ENCODE peak calls at places on chromosomes 13 and 19, in five cellular contexts. H is SK-N-MC, R is H9, J is mammary epithelial cell, P is GM23248. U is an unnamed sample.

GRCh38 chr13:44763604-44764311 is 187.6 kb upstream of the TSC22D1 start:
- DNase-seq in J (peak; percentile 50), H (no peak), R (no peak), P (no peak), U (no peak)

GRCh38 chr13:114049026-114049425 is 75.2 kb upstream of the C13orf46 start:
- DNase-seq in R (no peak), H (no peak), P (no peak), J (no peak), U (no peak)

GRCh38 chr13:99385161-99385560 is 78.0 kb upstream of the GPR183 start:
- DNase-seq in H (no peak), J (no peak), R (peak; percentile 22), P (no peak), U (no peak)

GRCh38 chr13:111115051-111115840 is at the start of gene ARHGEF7:
- DNase-seq in H (no peak), J (no peak), R (no peak), P (peak; percentile 69), U (no peak)

GRCh38 chr13:74661851-74662250 is 527.6 kb upstream of the KLF12 start:
- DNase-seq in R (no peak), H (no peak), P (peak; percentile 63), J (no peak), U (no peak)

GRCh38 chr13:82654851-82655517 is 1227.3 kb downstream of the SLITRK1 start:
- DNase-seq in R (no peak), P (peak; percentile 77), H (no peak), J (peak; percentile 75), U (no peak)

GRCh38 chr19:37346091-37346490 is 24.8 kb upstream of the ZNF527 start:
- DNase-seq in H (no peak), R (no peak), J (no peak), P (no peak), U (no peak)

GRCh38 chr13:100588350-100589177 is at the start of gene GGACT:
- DNase-seq in J (peak; percentile 26), P (peak; percentile 80), H (no peak), R (peak; percentile 83), U (peak; percentile 84)

GRCh38 chr13:41065098-41065497 is 3.8 kb downstream of the WBP4 start:
- DNase-seq in P (peak; percentile 75), R (no peak), J (no peak), H (no peak), U (no peak)

GRCh38 chr19:51317381-51317780 is 5.9 kb downstream of the IGLON5 start:
- DNase-seq in J (no peak), H (no peak), R (no peak), P (no peak), U (no peak)

GRCh38 chr19:19107663-19108062 is 30.6 kb downstream of the TMEM161A start:
- DNase-seq in J (no peak), H (no peak), R (peak; percentile 53), P (no peak), U (no peak)

GRCh38 chr19:19105365-19106060 is 32.8 kb downstream of the TMEM161A start:
- DNase-seq in J (no peak), H (peak; percentile 89), R (peak; percentile 92), P (peak; percentile 33), U (no peak)

GRCh38 chr19:19103167-19103566 is 35.1 kb downstream of the TMEM161A start:
- DNase-seq in P (no peak), J (no peak), R (no peak), H (no peak), U (no peak)

GRCh38 chr19:19109601-19110000 is 28.7 kb downstream of the TMEM161A start:
- DNase-seq in R (no peak), J (no peak), H (no peak), P (peak; percentile 21), U (no peak)

DNA sequence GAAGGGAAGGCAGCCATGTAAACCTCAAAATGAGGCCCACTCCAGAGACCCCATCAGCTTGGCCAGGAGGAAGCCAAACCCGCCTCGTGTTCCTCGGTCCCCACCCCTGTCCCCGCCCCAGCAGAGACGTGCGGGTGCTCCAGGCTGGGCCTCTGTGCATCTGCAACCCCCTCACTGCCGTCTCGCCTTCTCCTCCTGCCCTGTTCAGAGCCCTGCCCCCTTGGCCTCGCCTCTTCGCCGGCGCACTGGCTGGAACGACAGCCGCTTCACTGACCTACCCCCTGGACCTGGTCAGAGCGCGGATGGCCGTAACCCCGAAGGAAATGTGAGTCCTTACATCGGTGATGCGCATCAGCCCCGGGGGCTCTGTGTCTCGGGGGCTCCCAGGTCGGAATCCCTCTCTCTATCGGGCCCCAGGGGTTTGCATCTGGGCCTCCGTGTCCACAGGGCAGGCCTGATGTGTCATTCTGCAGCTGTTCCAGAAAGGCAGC is 32.2 kb downstream of the TMEM161A start:
- DNase-seq in R (peak; percentile 77), P (no peak), H (no peak), J (no peak), U (no peak)
- H3K9ac ChIP-seq in R (no peak overlapping the region), P (no peak overlapping the region), H (peak overlapping the region; percentile 64), J (no peak overlapping the region), U (no peak overlapping the region)

DNA sequence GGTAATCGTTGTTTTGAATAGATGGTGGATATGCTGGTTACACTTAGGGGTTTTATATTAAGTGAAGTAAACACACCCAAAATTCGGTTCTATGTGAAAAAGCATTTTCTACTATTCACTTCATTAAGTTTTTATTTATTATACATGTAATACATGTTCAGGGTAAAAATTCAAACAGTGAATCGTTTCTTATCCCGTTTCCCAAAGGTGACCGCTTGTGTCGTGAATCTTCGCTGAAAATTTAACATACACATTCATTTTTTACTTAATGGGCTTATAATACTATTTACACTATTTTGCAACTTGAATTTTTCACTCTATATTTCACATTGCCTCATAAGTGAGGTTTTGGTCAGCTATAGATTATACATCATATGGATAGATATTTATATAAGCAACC is 24.5 kb downstream of the IPO5 start:
- DNase-seq in H (no peak), R (no peak), J (no peak), P (peak; percentile 4), U (no peak)
- H3K27ac ChIP-seq in H (peak overlapping the region; percentile 87), R (no peak overlapping the region), J (peak overlapping the region; percentile 82), P (peak overlapping the region; percentile 81), U (peak overlapping the region; percentile 82)

GRCh38 chr13:20429682-20430081 is 96.0 kb downstream of the CRYL1 start:
- DNase-seq in H (no peak), P (no peak), J (no peak), R (no peak), U (no peak)
- H3K9ac ChIP-seq in H (no peak overlapping the region), P (no peak overlapping the region), J (no peak overlapping the region), R (no peak overlapping the region), U (no peak overlapping the region)

DNA sequence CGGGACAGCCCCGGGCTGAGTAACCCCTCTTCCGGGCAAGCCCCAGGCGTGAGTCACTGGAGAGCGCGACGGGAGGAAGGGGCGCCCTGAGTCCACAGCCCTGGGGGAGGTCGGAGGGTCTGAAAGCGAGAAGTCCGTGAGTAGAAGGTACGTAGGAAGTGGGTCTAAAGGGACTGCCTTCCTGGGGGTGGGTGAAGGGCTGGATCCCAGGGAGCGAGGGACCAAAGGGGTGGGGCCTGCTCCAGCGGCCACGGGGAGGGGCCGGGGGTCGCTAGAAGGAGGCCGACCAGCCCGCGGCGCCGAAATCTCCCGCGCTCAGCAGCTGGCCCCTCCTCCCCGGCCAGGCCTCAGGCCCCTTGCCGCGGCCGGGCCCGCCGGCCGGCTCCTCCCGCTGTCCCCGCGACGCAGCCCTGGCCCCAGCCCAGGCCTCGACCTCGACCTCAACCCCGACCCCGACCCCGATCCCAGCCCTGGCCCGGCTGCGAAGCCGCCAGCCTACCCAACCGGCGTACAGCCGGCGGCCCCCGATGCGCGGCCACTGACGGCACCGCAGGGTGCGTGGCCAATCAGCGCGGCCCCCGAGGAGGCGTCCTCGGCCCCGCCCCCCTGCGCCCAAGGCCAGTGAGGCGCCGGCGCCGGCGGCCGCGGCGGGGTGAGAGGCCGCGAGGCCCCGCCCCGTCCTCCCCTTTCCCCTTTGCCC is 22.5 kb downstream of the IPO5 start:
- DNase-seq in P (peak; percentile 98), H (no peak), R (peak; percentile 90), J (peak; percentile 83), U (peak; percentile 90)
- H3K27ac ChIP-seq in P (peak overlapping the region; percentile 81), H (peak overlapping the region; percentile 84), R (peak overlapping the region; percentile 40), J (peak overlapping the region; percentile 80), U (peak overlapping the region; percentile 87)

GRCh38 chr13:97809576-97809975 is 143.9 kb upstream of the IPO5 start:
- DNase-seq in R (no peak), P (peak; percentile 47), J (peak; percentile 10), H (no peak), U (no peak)
- H3K9ac ChIP-seq in R (no peak overlapping the region), P (no peak overlapping the region), J (no peak overlapping the region), H (no peak overlapping the region), U (no peak overlapping the region)

DNA sequence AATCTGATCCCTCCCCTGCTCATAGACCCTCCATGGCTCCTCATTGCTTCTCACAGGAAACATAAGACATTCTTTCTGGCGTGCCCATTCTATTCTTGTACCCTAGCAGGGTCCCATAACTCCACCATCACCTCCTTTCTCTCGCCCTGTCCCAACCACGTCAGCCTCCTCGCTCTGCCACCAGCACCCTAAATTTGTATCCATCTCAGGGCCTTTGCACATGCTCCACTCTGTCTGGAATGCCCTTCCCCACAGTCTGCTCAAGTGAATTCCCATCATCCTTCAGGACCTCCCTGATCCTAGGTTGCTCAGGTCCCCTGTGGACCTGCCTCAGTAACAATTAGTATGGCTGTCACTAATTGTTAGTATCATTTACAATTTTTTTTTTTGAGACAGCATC is 10.5 kb downstream of the B3GNT3 start:
- DNase-seq in J (no peak), R (no peak), P (no peak), H (no peak), U (no peak)
- H3K27ac ChIP-seq in J (no peak overlapping the region), R (no peak overlapping the region), P (no peak overlapping the region), H (no peak overlapping the region), U (no peak overlapping the region)

DNA sequence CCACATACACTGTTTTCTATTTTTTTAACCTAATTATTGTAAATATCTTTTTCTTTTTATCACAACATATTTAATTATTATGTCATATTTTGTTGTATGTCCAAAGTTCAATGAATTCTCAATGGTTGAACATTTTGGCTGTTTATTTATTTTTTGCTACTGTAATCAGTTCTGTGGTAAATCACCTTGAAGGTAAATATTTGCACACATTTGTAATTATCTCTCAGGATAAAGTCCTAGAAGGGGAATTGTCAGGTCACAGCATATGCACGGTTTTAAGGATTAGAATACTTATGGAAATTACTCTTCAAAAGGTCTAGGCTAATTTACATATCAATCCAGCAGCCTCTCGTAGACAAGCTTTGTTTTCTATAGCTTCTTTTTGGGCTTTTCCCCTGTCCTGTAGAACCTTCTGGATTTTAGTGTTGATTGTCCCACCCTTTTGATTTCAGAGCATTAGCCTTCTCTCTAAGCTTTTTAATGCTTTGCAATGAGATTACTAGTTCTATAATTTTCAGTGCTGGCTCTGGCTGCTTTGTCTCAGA is 362.6 kb downstream of the KCNRG start:
- DNase-seq in J (no peak), H (no peak), R (no peak), P (no peak), U (no peak)
- H3K9ac ChIP-seq in J (no peak overlapping the region), H (no peak overlapping the region), R (no peak overlapping the region), P (no peak overlapping the region), U (peak overlapping the region; percentile 37)

GRCh38 chr13:51323824-51324511 is 15.5 kb upstream of the SERPINE3 start:
- DNase-seq in J (peak; percentile 9), H (no peak), R (no peak), P (no peak), U (no peak)
- H3K27ac ChIP-seq in J (no peak overlapping the region), H (no peak overlapping the region), R (no peak overlapping the region), P (no peak overlapping the region), U (no peak overlapping the region)